ENCODE peak calls at places on chromosomes 2 and 18, in eight cellular contexts. V is CD8-positive, alpha-beta T cell; U is naive thymus-derived CD4-positive, alpha-beta T cell; S is lung; P is PC-3; H is stomach; M is cardiac muscle cell; E is right cardiac atrium. R is an unnamed sample.

GRCh38 chr2:72920317-72921087 is 3.2 kb downstream of the EMX1 start:
- DNase-seq in V (no peak), U (no peak), S (no peak), P (no peak), H (peak; percentile 20), M (peak; percentile 50), E (no peak), R (peak; percentile 53)

GRCh38 chr2:52955079-52955478 is 812.5 kb upstream of the CHAC2 start:
- DNase-seq in V (no peak), U (no peak), S (no peak), P (no peak), H (no peak), M (no peak), E (no peak), R (no peak)

GRCh38 chr2:28821295-28821958 is 10.8 kb downstream of the SPDYA start:
- DNase-seq in V (peak; percentile 20), U (peak; percentile 60), S (peak; percentile 61), P (peak; percentile 80), H (peak; percentile 46), M (peak; percentile 56), E (no peak), R (peak; percentile 83)

GRCh38 chr18:8835556-8835955 is 130.2 kb downstream of the MTCL1 start:
- DNase-seq in V (no peak), U (no peak), S (no peak), P (no peak), H (no peak), M (no peak), E (no peak), R (no peak)

GRCh38 chr18:67192535-67192934 is 324.0 kb downstream of the DSEL start:
- DNase-seq in V (no peak), U (no peak), S (no peak), P (no peak), H (no peak), M (no peak), E (no peak), R (no peak)

GRCh38 chr2:157644776-157645175 is 16.1 kb upstream of the ACVR1C start:
- DNase-seq in V (no peak), U (no peak), S (no peak), P (no peak), H (no peak), M (no peak), E (no peak), R (no peak)

GRCh38 chr2:107091163-107091864 is 205.3 kb upstream of the ST6GAL2 start:
- DNase-seq in V (no peak), U (no peak), S (no peak), P (peak; percentile 78), H (no peak), M (peak; percentile 77), E (no peak), R (no peak)

GRCh38 chr2:19738707-19739106 is 163.1 kb downstream of the TTC32 start:
- DNase-seq in V (no peak), U (no peak), S (no peak), P (no peak), H (no peak), M (no peak), E (peak; percentile 86), R (no peak)

GRCh38 chr18:77089796-77090285 is 42.7 kb downstream of the MBP start:
- DNase-seq in V (no peak), U (no peak), S (no peak), P (no peak), H (no peak), M (no peak), E (no peak), R (no peak)

GRCh38 chr2:99615247-99615771 is 125.5 kb upstream of the REV1 start:
- DNase-seq in V (no peak), U (no peak), S (no peak), P (peak; percentile 16), H (no peak), M (no peak), E (peak; percentile 59), R (no peak)

GRCh38 chr2:240795468-240795867 is 24.6 kb downstream of the KIF1A start:
- DNase-seq in V (peak; percentile 14), U (no peak), S (no peak), P (no peak), H (no peak), M (no peak), E (no peak), R (no peak)

GRCh38 chr2:197198890-197199289 is 111.7 kb downstream of the ANKRD44 start:
- DNase-seq in V (peak; percentile 96), U (peak; percentile 98), S (peak; percentile 43), P (no peak), H (peak; percentile 68), M (no peak), E (peak; percentile 76), R (peak; percentile 44)

GRCh38 chr18:34039194-34039593 is 185.5 kb downstream of the NOL4 start:
- DNase-seq in V (no peak), U (no peak), S (no peak), P (no peak), H (no peak), M (no peak), E (no peak), R (no peak)

GRCh38 chr2:133711226-133711625 is 143.0 kb upstream of the NCKAP5 start:
- DNase-seq in V (no peak), U (no peak), S (no peak), P (no peak), H (no peak), M (no peak), E (no peak), R (no peak)

GRCh38 chr2:212539145-212539880 is 711 bp upstream of the ERBB4 start:
- DNase-seq in V (peak; percentile 17), U (no peak), S (peak; percentile 80), P (peak; percentile 60), H (peak; percentile 35), M (peak; percentile 80), E (peak; percentile 84), R (peak; percentile 82)

GRCh38 chr2:46363535-46364170 is 66.4 kb downstream of the EPAS1 start:
- DNase-seq in V (no peak), U (no peak), S (no peak), P (peak; percentile 50), H (no peak), M (no peak), E (no peak), R (no peak)

GRCh38 chr2:135657806-135658582 is 83.7 kb upstream of the UBXN4 start:
- DNase-seq in V (peak; percentile 86), U (peak; percentile 71), S (no peak), P (no peak), H (no peak), M (no peak), E (no peak), R (no peak)

GRCh38 chr2:83689402-83689801 is 769.7 kb downstream of the SUCLG1 start:
- DNase-seq in V (no peak), U (no peak), S (no peak), P (peak; percentile 53), H (no peak), M (no peak), E (no peak), R (no peak)

GRCh38 chr2:98478861-98479770 is 34.5 kb downstream of the INPP4A start:
- DNase-seq in V (peak; percentile 57), U (peak; percentile 38), S (no peak), P (no peak), H (no peak), M (no peak), E (no peak), R (no peak)

GRCh38 chr2:183998797-183999190 is 599.5 kb upstream of the ZNF804A start:
- DNase-seq in V (no peak), U (no peak), S (no peak), P (no peak), H (no peak), M (no peak), E (no peak), R (no peak)

GRCh38 chr2:169095631-169096105 is 26.3 kb downstream of the DHRS9 start:
- DNase-seq in V (no peak), U (no peak), S (no peak), P (peak; percentile 99), H (no peak), M (no peak), E (no peak), R (no peak)

GRCh38 chr2:115542331-115542730 is 1099.9 kb downstream of the DPP10 start:
- DNase-seq in V (no peak), U (no peak), S (no peak), P (no peak), H (no peak), M (no peak), E (no peak), R (no peak)
- H3K9me3 ChIP-seq in V (no peaks in the 10 kb centered on the region), U (no peaks in the 10 kb centered on the region), S (no peaks in the 10 kb centered on the region), P (peaks cover 7% of the 10 kb centered on the region), H (no peaks in the 10 kb centered on the region), M (no peaks in the 10 kb centered on the region), E (no peaks in the 10 kb centered on the region), R (no peaks in the 10 kb centered on the region)

GRCh38 chr2:111119004-111119846 is 1.5 kb upstream of the BCL2L11 start:
- DNase-seq in V (peak; percentile 29), U (peak; percentile 34), S (no peak), P (no peak), H (no peak), M (peak; percentile 16), E (peak; percentile 70), R (no peak)
- H3K4me3 ChIP-seq in V (peak overlapping the region; percentile 91), U (peak overlapping the region; percentile 87), S (no peak overlapping the region), P (no peak overlapping the region), H (peak overlapping the region; percentile 83), M (peak overlapping the region; percentile 56), E (peak overlapping the region; percentile 32), R (no peak overlapping the region)

DNA sequence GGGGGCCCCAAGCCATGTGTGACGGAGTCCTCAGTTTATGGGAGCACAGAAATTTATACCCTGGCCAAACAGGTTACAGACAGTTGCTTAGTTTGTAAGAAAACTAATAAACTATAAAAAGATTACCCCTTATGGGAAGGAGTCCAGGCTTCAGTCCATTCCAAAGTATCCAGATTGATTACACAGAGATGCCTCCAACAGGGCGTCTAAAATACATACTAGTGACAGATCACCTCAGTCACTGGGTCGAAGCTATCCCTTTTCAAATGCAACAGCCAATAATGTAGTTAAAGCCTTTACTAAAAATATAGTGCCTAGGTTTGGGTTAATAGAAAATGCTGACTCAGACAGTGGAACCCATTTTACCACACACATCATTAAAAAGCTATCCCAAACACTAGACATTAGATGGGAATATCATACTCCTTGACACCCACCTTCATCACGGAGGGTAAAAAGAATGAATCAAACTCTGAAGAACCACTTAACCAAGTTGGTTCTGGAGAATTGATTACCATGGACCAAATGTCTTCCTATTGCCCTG is 10.7 kb downstream of the PRPF40A start:
- DNase-seq in V (no peak), U (no peak), S (no peak), P (no peak), H (no peak), M (no peak), E (no peak), R (no peak)
- H3K9me3 ChIP-seq in V (no peaks in the 10 kb centered on the region), U (peaks cover 2% of the 10 kb centered on the region), S (no peaks in the 10 kb centered on the region), P (no peaks in the 10 kb centered on the region), H (no peaks in the 10 kb centered on the region), M (no peaks in the 10 kb centered on the region), E (no peaks in the 10 kb centered on the region), R (no peaks in the 10 kb centered on the region)

DNA sequence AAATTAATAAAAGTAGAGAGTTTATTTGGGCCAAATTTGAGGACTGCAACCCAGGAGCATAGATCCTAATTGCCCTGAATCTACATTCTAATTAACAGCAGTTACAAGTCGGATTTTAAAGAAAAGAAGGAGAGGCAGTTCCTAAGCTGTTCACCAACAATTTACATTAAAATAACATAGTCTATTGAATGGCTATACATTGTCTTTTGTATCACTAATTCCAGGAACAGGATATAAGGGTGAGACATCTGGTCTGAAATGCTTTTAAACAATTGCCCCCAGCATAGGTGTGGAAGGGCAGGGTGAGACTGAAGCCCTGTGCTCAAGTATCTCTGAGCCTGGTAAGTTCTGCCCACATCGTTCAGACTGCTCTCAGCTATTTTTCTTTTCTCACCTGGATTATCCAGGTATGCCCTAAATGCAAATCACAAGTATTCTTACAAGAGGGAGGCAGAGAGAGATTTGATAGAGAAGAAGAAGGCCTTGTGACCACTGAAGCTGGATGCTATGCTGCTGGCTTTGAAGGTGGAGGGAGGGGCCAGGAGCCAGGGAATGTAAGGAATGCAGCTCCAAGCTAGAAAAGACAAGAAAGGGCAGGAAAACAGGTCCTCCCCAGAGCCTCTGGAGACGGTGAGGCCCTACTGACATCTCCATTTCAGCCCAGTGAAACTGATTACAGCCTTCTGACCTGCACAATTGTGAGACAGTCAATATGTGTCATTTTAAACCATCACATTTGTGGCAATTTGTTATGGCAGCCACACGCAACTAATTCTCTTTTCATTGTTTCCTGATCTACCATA is 189.4 kb upstream of the ARL4C start:
- DNase-seq in V (no peak), U (no peak), S (no peak), P (peak; percentile 58), H (no peak), M (peak; percentile 17), E (no peak), R (peak; percentile 75)
- H3K4me3 ChIP-seq in V (no peak overlapping the region), U (no peak overlapping the region), S (no peak overlapping the region), P (no peak overlapping the region), H (no peak overlapping the region), M (no peak overlapping the region), E (no peak overlapping the region), R (no peak overlapping the region)